ENCODE peak calls at places on chromosomes 16 and 17, in five cellular contexts. A is naive thymus-derived CD4-positive, alpha-beta T cell; M is mucosa of descending colon; L is Peyer's patch; S is tibial nerve. Q is an unnamed sample.

GRCh38 chr17:47218896-47219430 is 9.8 kb downstream of the MYL4 start:
- DNase-seq in S (no peak), L (no peak), M (no peak), A (no peak), Q (no peak)

GRCh38 chr17:70563301-70563820 is 394.0 kb downstream of the KCNJ2 start:
- DNase-seq in M (no peak), S (no peak), A (no peak), L (no peak), Q (no peak)

GRCh38 chr16:84159006-84159405 is 13.9 kb downstream of the DNAAF1 start:
- DNase-seq in M (no peak), S (no peak), L (no peak), A (no peak), Q (no peak)

GRCh38 chr16:67207857-67208524 is 9.1 kb downstream of the ELMO3 start:
- DNase-seq in L (no peak), A (no peak), S (no peak), M (no peak), Q (no peak)

GRCh38 chr16:77289331-77289809 is 90.2 kb downstream of the SYCE1L start:
- DNase-seq in M (no peak), L (no peak), A (no peak), S (no peak), Q (no peak)

GRCh38 chr16:27408602-27409031 is 6.6 kb downstream of the IL21R start:
- DNase-seq in L (no peak), A (no peak), S (no peak), M (no peak), Q (no peak)

GRCh38 chr17:33674685-33675084 is 381.6 kb upstream of the ASIC2 start:
- DNase-seq in S (peak; percentile 68), M (no peak), A (peak; percentile 14), L (peak; percentile 63), Q (peak; percentile 73)

GRCh38 chr17:28467456-28468025 is 5.9 kb upstream of the SLC13A2 start:
- DNase-seq in A (no peak), L (no peak), M (no peak), S (no peak), Q (no peak)

GRCh38 chr17:57601328-57601727 is 143.8 kb downstream of the CCDC182 start:
- DNase-seq in S (no peak), A (no peak), L (no peak), M (peak; percentile 58), Q (no peak)
- H3K4me1 ChIP-seq in S (peaks cover 42% of the 10 kb centered on the region), A (peaks cover 83% of the 10 kb centered on the region), L (peaks cover 33% of the 10 kb centered on the region), M (peaks cover 31% of the 10 kb centered on the region), Q (peaks cover 42% of the 10 kb centered on the region)

GRCh38 chr17:77966476-77966875 is 8.0 kb downstream of the TNRC6C start:
- DNase-seq in S (no peak), M (no peak), A (no peak), L (no peak), Q (no peak)
- H3K4me1 ChIP-seq in S (peaks cover 84% of the 10 kb centered on the region), M (no peaks in the 10 kb centered on the region), A (peaks cover 70% of the 10 kb centered on the region), L (peaks cover 8% of the 10 kb centered on the region), Q (peaks cover 41% of the 10 kb centered on the region)

DNA sequence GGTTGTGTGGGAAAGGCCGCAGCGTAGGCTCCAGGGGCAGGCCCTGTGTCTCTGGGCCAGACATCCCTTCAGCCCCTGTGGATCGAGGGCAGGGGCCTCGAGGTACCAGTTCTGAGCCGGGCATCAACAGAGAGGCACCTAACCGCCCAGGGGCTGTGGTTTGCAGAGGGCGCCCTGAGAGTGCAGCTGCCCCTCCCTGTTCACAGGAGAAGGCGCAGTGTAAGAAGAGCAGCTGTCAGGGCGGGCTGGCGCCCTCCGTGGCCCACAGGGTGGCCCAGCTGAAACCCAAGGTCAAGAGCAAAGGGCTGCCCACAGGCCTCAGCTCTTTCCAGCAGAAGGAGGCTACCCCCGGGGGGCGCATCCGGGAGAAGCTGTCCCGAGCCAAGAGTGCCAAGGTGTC is 56.5 kb downstream of the ACTG1 start:
- DNase-seq in L (no peak), S (no peak), A (no peak), M (no peak), Q (no peak)
- H3K4me1 ChIP-seq in L (no peaks in the 10 kb centered on the region), S (no peaks in the 10 kb centered on the region), A (peaks cover 13% of the 10 kb centered on the region), M (no peaks in the 10 kb centered on the region), Q (peaks cover 11% of the 10 kb centered on the region)

DNA sequence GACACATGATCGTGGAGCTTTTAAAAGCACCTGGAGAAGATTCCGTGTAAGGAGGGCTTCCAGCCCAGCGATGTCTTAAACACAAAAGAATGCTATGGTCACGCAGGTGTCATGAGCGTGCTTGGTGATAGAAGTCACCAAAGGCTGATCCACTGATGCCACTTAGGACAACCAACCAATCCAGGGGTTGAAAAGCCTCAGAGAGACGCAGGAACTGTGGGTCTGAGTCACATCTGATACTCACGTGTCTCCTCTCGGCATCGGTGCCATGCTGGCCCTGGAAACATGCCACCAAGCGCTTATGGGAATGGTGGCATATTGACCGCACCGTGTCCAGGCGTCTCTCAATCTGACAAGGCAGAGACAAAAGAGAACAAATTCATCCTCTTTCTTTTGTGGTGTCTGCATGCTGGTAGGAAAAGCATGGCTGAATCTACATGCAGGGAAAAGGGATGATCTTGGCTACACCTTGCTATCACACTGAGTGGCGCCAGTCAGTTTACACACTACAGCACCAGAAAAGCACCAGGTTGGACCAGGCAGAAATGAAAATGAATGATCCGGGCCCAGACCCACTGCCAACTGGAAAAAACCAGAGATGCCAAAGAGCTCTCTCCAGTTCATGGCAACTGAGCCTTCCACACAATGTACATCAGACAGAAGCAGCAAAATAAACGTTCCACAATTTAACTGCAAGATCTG is 38.0 kb downstream of the ARHGAP17 start:
- DNase-seq in A (no peak), L (peak; percentile 39), M (no peak), S (no peak), Q (no peak)
- H3K4me1 ChIP-seq in A (no peaks in the 10 kb centered on the region), L (peaks cover 44% of the 10 kb centered on the region), M (no peaks in the 10 kb centered on the region), S (peaks cover 56% of the 10 kb centered on the region), Q (no peaks in the 10 kb centered on the region)